ENCODE peak calls at places on chromosome 3, in seven cellular contexts. E is HCT116, L is transverse colon, T is heart left ventricle, O is astrocyte of the spinal cord, R is fibroblast of mammary gland, G is cardiac fibroblast. B is an unnamed sample.

GRCh38 chr3:20040476-20041196 is 390 bp downstream of the KAT2B start:
- DNase-seq in T (peak), O (peak), E (peak), G (peak), R (peak), L (peak), B (no peak)

GRCh38 chr3:53243165-53243564 is 12.7 kb downstream of the TKT start:
- DNase-seq in T (no peak), L (no peak), E (no peak), G (peak), R (peak), O (peak), B (peak)

GRCh38 chr3:192901435-192901834 is 16.2 kb downstream of the MB21D2 start:
- DNase-seq in L (no peak), E (no peak), T (no peak), R (peak), G (peak), O (peak), B (peak)

GRCh38 chr3:454986-455385 is 258.4 kb downstream of the CHL1 start:
- DNase-seq in O (no peak), L (no peak), G (no peak), E (no peak), T (no peak), R (no peak), B (no peak)

GRCh38 chr3:168426196-168426595 is 330.5 kb upstream of the GOLIM4 start:
- DNase-seq in E (no peak), T (no peak), O (peak), G (peak), R (peak), L (no peak), B (peak)

GRCh38 chr3:152183473-152183872 is 85.3 kb upstream of the MBNL1 start:
- DNase-seq in O (peak), T (peak), E (peak), L (no peak), R (peak), G (peak), B (no peak)

GRCh38 chr3:140898340-140899180 is 43.1 kb upstream of the SLC25A36 start:
- DNase-seq in L (no peak), O (peak), E (peak), G (peak), R (peak), T (no peak), B (peak)

GRCh38 chr3:16810013-16810412 is 74.7 kb upstream of the PLCL2 start:
- DNase-seq in O (no peak), T (no peak), L (no peak), R (peak), G (peak), E (no peak), B (no peak)

GRCh38 chr3:19934098-19934566 is at the start of gene EFHB:
- DNase-seq in E (peak), T (peak), L (peak), O (peak), R (peak), G (peak), B (no peak)

GRCh38 chr3:157099337-157100078 is 60.4 kb downstream of the CCNL1 start:
- DNase-seq in O (no peak), T (no peak), E (no peak), G (no peak), R (no peak), L (no peak), B (no peak)

GRCh38 chr3:11509175-11510000 is 134.3 kb downstream of the VGLL4 start:
- DNase-seq in E (no peak), L (peak), O (no peak), R (peak), T (peak), G (peak), B (peak)

GRCh38 chr3:87996845-87997244 is 62.0 kb downstream of the CGGBP1 start:
- DNase-seq in L (no peak), E (no peak), R (no peak), G (no peak), O (no peak), T (no peak), B (no peak)

GRCh38 chr3:110938629-110939028 is 133.0 kb upstream of the NECTIN3 start:
- DNase-seq in O (no peak), R (no peak), T (no peak), L (no peak), E (no peak), G (no peak), B (no peak)

GRCh38 chr3:183394150-183394549 is 34.3 kb downstream of the MCF2L2 start:
- DNase-seq in G (peak), O (no peak), E (no peak), R (no peak), T (no peak), L (no peak), B (no peak)

GRCh38 chr3:43156812-43157455 is 51.1 kb upstream of the POMGNT2 start:
- DNase-seq in T (no peak), G (no peak), E (no peak), O (no peak), L (no peak), R (no peak), B (no peak)

GRCh38 chr3:193176690-193177089 is 64.3 kb upstream of the PLAAT1 start:
- DNase-seq in E (no peak), G (no peak), T (no peak), L (no peak), R (no peak), O (no peak), B (no peak)

GRCh38 chr3:13800064-13800463 is 79.8 kb downstream of the WNT7A start:
- DNase-seq in L (no peak), E (no peak), O (no peak), R (no peak), T (no peak), G (no peak), B (no peak)

GRCh38 chr3:166663194-166663593 is 716.9 kb downstream of the ZBBX start:
- DNase-seq in E (peak), R (peak), G (peak), T (no peak), L (no peak), O (no peak), B (no peak)

GRCh38 chr3:150248116-150248864 is 159.8 kb upstream of the TSC22D2 start:
- DNase-seq in R (peak), T (no peak), E (no peak), O (peak), L (no peak), G (peak), B (peak)

GRCh38 chr3:27093771-27094170 is 275.4 kb downstream of the NEK10 start:
- DNase-seq in O (no peak), E (no peak), T (no peak), L (no peak), R (peak), G (peak), B (no peak)

GRCh38 chr3:116005404-116005803 is 382.1 kb downstream of the GAP43 start:
- DNase-seq in L (no peak), O (peak), T (peak), G (peak), E (no peak), R (peak), B (peak)

GRCh38 chr3:171602072-171602471 is 141.9 kb upstream of the TNIK start:
- DNase-seq in O (no peak), L (no peak), R (no peak), G (no peak), E (no peak), T (no peak), B (no peak)

GRCh38 chr3:62922326-62922725 is 47.1 kb upstream of the CADPS start:
- DNase-seq in R (peak), E (no peak), G (no peak), L (no peak), T (no peak), O (no peak), B (no peak)

GRCh38 chr3:28799084-28799483 is 450.5 kb upstream of the AZI2 start:
- DNase-seq in G (peak), L (no peak), O (no peak), E (peak), T (no peak), R (peak), B (no peak)

GRCh38 chr3:127822836-127823589 is 698 bp upstream of the MGLL start:
- DNase-seq in E (no peak), T (peak), G (peak), R (no peak), O (no peak), L (peak), B (no peak)
- TF ChIP-seq CTCF in E (no peak), T (no peak), G (no peak), R (no peak), O (no peak), L (no peak), B (peak)

DNA sequence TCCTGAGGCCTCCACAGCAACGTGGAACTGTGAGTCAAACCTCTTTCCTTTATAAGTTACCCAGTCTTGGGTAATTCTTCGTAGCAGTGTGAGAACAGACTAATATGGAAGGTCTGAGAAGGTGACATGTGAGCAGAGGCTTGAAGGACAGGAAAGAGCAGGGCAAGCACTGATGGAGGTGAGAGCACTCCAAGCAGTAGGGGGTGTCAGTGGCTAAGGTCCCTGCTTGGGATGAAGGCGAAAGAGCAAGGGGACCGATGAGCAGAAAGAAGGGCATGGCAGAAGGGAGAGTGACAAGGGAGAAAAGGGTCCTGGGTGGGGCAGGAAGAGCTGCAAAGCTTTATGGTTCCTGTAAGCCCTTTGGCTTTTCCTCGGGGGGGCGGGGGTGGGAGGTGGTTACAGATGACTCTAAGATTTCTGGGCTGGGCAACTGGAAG is 3.5 kb downstream of the EIF4E3 start:
- DNase-seq in E (no peak), L (no peak), G (no peak), R (no peak), O (no peak), T (no peak), B (no peak)
- H3K4me3 ChIP-seq in E (no peak), L (no peak), G (no peak), R (no peak), O (no peak), T (no peak), B (no peak)

DNA sequence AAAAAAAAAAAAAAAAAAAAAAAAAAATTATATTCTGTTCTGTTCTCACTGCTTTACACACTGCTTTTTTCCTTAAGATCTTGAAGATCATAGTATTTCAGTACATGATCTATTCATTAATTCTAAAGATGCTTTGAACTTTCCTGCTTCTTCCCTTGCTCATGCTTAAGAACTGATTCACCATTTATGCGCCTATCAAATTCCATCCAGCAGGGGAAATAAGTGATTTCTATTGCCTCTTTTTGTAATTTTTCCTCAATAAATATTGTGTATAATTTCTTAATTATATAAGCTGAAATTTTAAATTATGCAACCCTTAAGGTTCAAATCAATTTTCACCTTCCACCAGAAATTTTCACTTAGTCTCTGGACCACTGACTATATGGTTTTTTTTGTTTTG is 10.6 kb downstream of the DENND6A start:
- DNase-seq in G (peak), T (no peak), R (peak), E (no peak), O (peak), L (no peak), B (no peak)
- TF ChIP-seq CTCF in G (peak), T (no peak), R (peak), E (no peak), O (peak), L (no peak), B (peak)

GRCh38 chr3:45038096-45038455 is 12.0 kb downstream of the CLEC3B start:
- DNase-seq in O (no peak), G (no peak), E (no peak), R (no peak), T (no peak), L (no peak), B (no peak)

GRCh38 chr3:45032113-45032512 is 6.0 kb downstream of the CLEC3B start:
- DNase-seq in T (no peak), G (no peak), R (no peak), O (no peak), L (no peak), E (no peak), B (no peak)

GRCh38 chr3:45033799-45034198 is 7.7 kb downstream of the CLEC3B start:
- DNase-seq in L (no peak), R (no peak), T (no peak), O (no peak), G (no peak), E (no peak), B (no peak)

GRCh38 chr3:45034612-45035252 is 8.6 kb downstream of the CLEC3B start:
- DNase-seq in G (no peak), E (no peak), L (peak), R (no peak), T (peak), O (no peak), B (no peak)

DNA sequence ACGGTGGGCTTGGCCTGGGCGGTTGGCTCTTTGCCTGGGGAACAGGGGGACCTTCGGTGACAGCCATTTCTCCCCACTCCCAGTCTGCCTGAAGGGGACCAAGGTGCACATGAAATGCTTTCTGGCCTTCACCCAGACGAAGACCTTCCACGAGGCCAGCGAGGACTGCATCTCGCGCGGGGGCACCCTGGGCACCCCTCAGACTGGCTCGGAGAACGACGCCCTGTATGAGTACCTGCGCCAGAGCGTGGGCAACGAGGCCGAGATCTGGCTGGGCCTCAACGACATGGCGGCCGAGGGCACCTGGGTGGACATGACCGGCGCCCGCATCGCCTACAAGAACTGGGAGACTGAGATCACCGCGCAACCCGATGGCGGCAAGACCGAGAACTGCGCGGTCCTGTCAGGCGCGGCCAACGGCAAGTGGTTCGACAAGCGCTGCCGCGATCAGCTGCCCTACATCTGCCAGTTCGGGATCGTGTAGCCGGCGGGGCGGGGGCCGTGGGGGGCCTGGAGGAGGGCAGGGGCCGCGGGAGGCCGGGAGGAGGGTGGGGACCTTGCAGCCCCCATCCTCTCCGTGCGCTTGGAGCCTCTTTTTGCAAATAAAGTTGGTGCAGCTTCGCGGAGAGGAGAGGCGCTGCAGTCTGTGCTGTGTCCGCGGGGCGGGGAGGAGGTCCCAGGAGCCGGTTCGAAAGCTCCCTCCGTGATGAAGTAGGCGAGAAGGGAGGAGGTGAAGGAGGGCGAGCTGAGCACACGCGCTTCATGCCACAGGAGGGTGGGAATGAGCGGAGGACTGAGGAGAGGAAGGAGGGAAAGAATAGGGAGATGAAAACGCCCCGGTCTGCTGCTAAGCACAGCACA is 9.6 kb downstream of the CLEC3B start:
- DNase-seq in R (peak), O (peak), G (peak), L (no peak), T (peak), E (no peak), B (no peak)
- H3K4me3 ChIP-seq in R (peak), O (peak), G (peak), L (peak), T (peak), E (no peak), B (peak)

GRCh38 chr3:117700573-117701360 is 991.2 kb downstream of the TUSC7 start:
- DNase-seq in L (no peak), E (no peak), T (no peak), G (no peak), O (no peak), R (no peak), B (no peak)
- TF ChIP-seq CTCF in L (no peak), E (no peak), T (no peak), G (no peak), O (no peak), R (no peak), B (no peak)

GRCh38 chr3:126356373-126357298 is 572 bp downstream of the KLF15 start:
- DNase-seq in T (peak), R (peak), G (peak), O (no peak), L (peak), E (no peak), B (no peak)
- H3K4me3 ChIP-seq in T (peak), R (peak), G (peak), O (peak), L (peak), E (peak), B (peak)

GRCh38 chr3:127747751-127748521 is 74.4 kb downstream of the MGLL start:
- DNase-seq in O (peak), E (no peak), R (peak), L (peak), G (peak), T (peak), B (peak)
- TF ChIP-seq CTCF in O (peak), E (peak), R (peak), L (peak), G (peak), T (no peak), B (peak)

DNA sequence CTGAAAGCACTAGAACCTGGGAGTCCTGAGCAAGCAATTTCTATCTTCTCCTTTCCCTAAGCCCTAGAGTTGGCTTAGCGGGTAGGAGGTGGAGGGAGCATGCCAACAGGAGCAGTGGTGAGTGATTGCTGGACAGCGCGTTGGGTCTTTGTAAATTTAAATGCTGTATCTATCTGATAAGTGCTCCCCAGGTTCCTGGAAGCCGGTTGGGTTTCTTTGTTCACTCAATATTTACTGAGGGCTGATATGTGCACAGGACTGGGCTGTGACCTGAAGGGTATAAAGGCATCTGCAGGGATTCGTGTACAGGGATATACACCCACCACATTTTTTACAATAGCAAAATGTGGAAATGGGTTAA is 2.2 kb downstream of the PDIA5 start:
- DNase-seq in O (no peak), L (no peak), T (no peak), G (no peak), E (no peak), R (no peak), B (no peak)
- H3K4me3 ChIP-seq in O (no peak), L (no peak), T (no peak), G (no peak), E (peak), R (peak), B (no peak)